ENCODE peak calls at places on chromosome 21, in seven cellular contexts. W is fibroblast of lung, T is GM23248, K is PC-9, L is neural progenitor cell, Y is HCT116, Z is OCI-LY7. N is an unnamed sample.
A peak's percentile ranks its signal among the peaks of the same experiment; 100 is the strongest.

GRCh38 chr21:25506268-25506667 is 101.0 kb downstream of the MRPL39 start:
- DNase-seq in W (no peak), T (no peak), K (no peak), L (no peak), Y (no peak), Z (no peak), N (no peak)

GRCh38 chr21:22791986-22792560 is 1793.9 kb downstream of the NCAM2 start:
- DNase-seq in W (peak; percentile 65), T (peak; percentile 70), K (no peak), L (peak; percentile 72), Y (no peak), Z (peak; percentile 64), N (peak; percentile 3)

GRCh38 chr21:39385299-39386145 is 36.6 kb upstream of the HMGN1 start:
- DNase-seq in W (peak; percentile 82), T (peak; percentile 82), K (no peak), L (no peak), Y (no peak), Z (no peak), N (peak; percentile 63)

GRCh38 chr21:42635848-42636534 is 17.4 kb upstream of the PDE9A start:
- DNase-seq in W (no peak), T (no peak), K (no peak), L (no peak), Y (no peak), Z (no peak), N (no peak)

GRCh38 chr21:39568380-39568779 is 44.4 kb upstream of the B3GALT5 start:
- DNase-seq in W (no peak), T (no peak), K (no peak), L (no peak), Y (no peak), Z (no peak), N (no peak)

GRCh38 chr21:38384246-38384576 is 114.1 kb downstream of the ERG start:
- DNase-seq in W (no peak), T (no peak), K (no peak), L (no peak), Y (no peak), Z (no peak), N (no peak)

GRCh38 chr21:33480481-33481103 is 818 bp upstream of the TMEM50B start:
- DNase-seq in W (no peak), T (no peak), K (no peak), L (no peak), Y (no peak), Z (no peak), N (no peak)

GRCh38 chr21:25375675-25376074 is 231.6 kb downstream of the MRPL39 start:
- DNase-seq in W (no peak), T (peak; percentile 50), K (no peak), L (no peak), Y (no peak), Z (no peak), N (peak; percentile 61)

GRCh38 chr21:15001773-15002647 is 62.8 kb downstream of the NRIP1 start:
- DNase-seq in W (no peak), T (no peak), K (no peak), L (no peak), Y (no peak), Z (no peak), N (no peak)

GRCh38 chr21:32914424-32915070 is 111.2 kb upstream of the OLIG2 start:
- DNase-seq in W (no peak), T (no peak), K (no peak), L (no peak), Y (no peak), Z (no peak), N (no peak)

GRCh38 chr21:33949516-33950424 is 34.2 kb upstream of the ATP5PO start:
- DNase-seq in W (no peak), T (no peak), K (no peak), L (no peak), Y (no peak), Z (no peak), N (no peak)

GRCh38 chr21:46117586-46118304 is 19.8 kb downstream of the COL6A2 start:
- DNase-seq in W (no peak), T (no peak), K (no peak), L (no peak), Y (no peak), Z (no peak), N (no peak)

GRCh38 chr21:46115441-46116188 is 17.7 kb downstream of the COL6A2 start:
- DNase-seq in W (no peak), T (no peak), K (no peak), L (no peak), Y (no peak), Z (no peak), N (no peak)

GRCh38 chr21:46118305-46118870 is 20.5 kb downstream of the COL6A2 start:
- DNase-seq in W (no peak), T (no peak), K (no peak), L (no peak), Y (no peak), Z (no peak), N (no peak)

GRCh38 chr21:46116189-46116845 is 18.4 kb downstream of the COL6A2 start:
- DNase-seq in W (no peak), T (no peak), K (no peak), L (no peak), Y (no peak), Z (no peak), N (no peak)

DNA sequence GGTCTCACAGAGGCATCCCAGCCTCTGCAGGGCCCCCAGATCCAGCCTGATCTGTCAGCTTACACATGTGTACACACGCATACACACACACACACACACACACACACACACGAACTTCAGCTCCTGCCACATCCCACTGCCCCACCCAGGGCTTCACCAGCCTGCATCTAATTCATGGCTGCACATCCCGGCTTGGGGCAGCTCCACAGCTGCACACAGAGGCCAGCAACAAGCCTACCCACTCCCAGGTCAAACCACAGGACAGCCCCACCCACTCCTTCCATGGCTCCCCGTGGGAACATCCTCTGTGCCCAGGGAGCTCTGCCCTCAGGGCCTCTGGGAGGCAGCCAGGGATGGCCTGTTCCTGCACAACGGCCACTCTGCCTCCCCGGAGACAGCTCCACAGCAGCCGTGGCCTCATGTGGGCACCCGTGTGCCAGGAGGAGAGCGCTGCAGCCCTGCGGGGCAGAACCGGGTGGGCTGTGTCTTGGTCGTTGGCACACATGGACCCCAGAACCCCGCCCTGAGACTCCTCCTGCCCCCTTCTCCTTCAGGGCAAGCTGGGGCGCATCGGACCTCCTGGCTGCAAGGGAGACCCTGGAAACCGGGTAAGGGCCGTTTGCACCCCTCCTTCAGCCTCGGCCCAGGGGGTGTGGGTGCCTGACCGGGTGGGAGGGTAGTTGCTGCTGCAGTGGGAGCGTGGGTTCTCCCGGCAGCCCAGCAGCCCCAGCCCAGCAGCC is 19.1 kb downstream of the COL6A2 start:
- DNase-seq in W (peak; percentile 81), T (peak; percentile 70), K (no peak), L (no peak), Y (no peak), Z (no peak), N (no peak)
- H3K4me2 ChIP-seq in W (no peak overlapping the region), T (no peak overlapping the region), K (no peak overlapping the region), L (no peak overlapping the region), Y (no peak overlapping the region), Z (no peak overlapping the region), N (no peak overlapping the region)

GRCh38 chr21:28614816-28615215 is 377.9 kb downstream of the LTN1 start:
- DNase-seq in W (no peak), T (no peak), K (no peak), L (no peak), Y (no peak), Z (no peak), N (peak; percentile 27)

GRCh38 chr21:28617300-28617699 is 375.4 kb downstream of the LTN1 start:
- DNase-seq in W (no peak), T (no peak), K (no peak), L (no peak), Y (no peak), Z (no peak), N (no peak)

DNA sequence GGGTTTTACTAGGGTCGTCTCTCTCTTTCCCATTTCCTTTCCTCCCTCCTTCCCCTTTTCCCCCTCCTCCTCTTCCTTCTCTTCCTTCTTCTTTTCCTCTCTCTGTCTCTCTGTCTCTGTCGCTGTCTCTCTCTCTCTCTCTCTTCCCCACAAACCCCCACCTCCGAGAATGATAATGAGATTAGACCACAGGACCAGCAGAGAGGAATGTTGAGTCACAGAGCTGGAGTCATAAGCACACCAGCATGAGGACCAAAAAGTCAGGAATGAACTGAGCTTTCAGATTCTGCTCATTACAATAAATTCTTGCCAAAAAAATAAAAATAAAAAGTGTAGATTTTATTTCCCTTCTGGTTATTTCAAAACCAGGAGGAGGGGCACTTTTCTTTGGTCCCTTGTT is 377.4 kb downstream of the LTN1 start:
- DNase-seq in W (peak; percentile 25), T (peak; percentile 73), K (no peak), L (peak; percentile 5), Y (no peak), Z (no peak), N (peak; percentile 88)
- H3K4me2 ChIP-seq in W (no peak overlapping the region), T (peak overlapping the region; percentile 58), K (no peak overlapping the region), L (no peak overlapping the region), Y (no peak overlapping the region), Z (no peak overlapping the region), N (peak overlapping the region; percentile 68)

DNA sequence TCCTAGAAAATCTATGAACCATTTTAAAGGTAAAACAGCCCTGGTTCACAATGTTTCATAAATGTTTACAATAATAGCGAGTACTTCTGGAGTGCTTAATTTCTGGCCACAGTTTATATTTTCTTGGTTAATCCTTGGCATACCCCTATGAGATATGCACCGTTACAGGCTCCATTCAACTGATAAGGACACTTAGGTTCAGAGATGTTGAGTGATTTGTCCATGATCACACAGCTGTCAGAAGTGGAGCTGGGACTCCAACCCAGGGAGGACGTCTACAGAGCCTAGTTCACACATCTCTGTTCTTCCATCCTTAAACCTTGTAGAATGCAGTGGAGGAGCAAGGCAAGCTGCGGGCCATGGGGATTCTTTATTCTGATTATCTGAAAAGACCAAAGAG is 48.4 kb upstream of the RUNX1 start:
- DNase-seq in W (no peak), T (no peak), K (no peak), L (no peak), Y (no peak), Z (no peak), N (no peak)
- H3K4me2 ChIP-seq in W (no peak overlapping the region), T (no peak overlapping the region), K (no peak overlapping the region), L (no peak overlapping the region), Y (no peak overlapping the region), Z (no peak overlapping the region), N (no peak overlapping the region)

GRCh38 chr21:16195896-16196443 is 466.2 kb downstream of the USP25 start:
- DNase-seq in W (peak; percentile 27), T (peak; percentile 30), K (no peak), L (no peak), Y (no peak), Z (no peak), N (peak; percentile 25)

GRCh38 chr21:16194851-16195251 is 465.1 kb downstream of the USP25 start:
- DNase-seq in W (peak; percentile 53), T (peak; percentile 45), K (no peak), L (peak; percentile 3), Y (no peak), Z (no peak), N (peak; percentile 45)

GRCh38 chr21:16193758-16194606 is 464.2 kb downstream of the USP25 start:
- DNase-seq in W (peak; percentile 87), T (peak; percentile 86), K (no peak), L (peak; percentile 81), Y (no peak), Z (peak; percentile 6), N (peak; percentile 91)

GRCh38 chr21:16195476-16195875 is 465.7 kb downstream of the USP25 start:
- DNase-seq in W (peak; percentile 86), T (peak; percentile 83), K (no peak), L (no peak), Y (no peak), Z (no peak), N (peak; percentile 71)

DNA sequence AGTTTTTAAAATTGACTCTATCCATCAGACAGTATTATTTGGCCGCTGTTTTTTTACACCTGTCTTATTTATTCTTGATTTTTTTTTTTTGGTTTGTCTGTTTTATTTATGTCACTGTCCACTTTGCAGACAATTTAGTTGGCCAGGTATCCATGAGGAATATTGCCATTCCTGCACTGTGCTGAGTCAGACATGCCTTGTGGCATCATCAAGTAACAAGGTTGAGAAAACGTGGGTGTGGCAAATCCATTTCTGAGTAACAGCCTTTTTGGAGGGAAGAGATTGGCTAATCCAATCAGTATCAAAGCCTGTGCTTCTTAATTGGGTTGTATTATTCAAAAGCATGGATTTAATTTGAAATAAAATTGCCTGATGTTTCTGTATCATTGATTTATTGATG is 463.1 kb downstream of the USP25 start:
- DNase-seq in W (peak; percentile 34), T (peak; percentile 80), K (no peak), L (no peak), Y (no peak), Z (no peak), N (peak; percentile 74)
- H3K4me2 ChIP-seq in W (no peak overlapping the region), T (peak overlapping the region; percentile 95), K (no peak overlapping the region), L (no peak overlapping the region), Y (no peak overlapping the region), Z (no peak overlapping the region), N (no peak overlapping the region)